ENCODE peak calls at places on chromosomes 2 and 18, in seven cellular contexts. W is IMR-90, B is mesenchymal stem cell, Z is neuronal stem cell, H is H1, V is H9, I is trophoblast cell. Q is an unnamed sample.

GRCh38 chr2:54052825-54053718 is 62.3 kb upstream of the ACYP2 start:
- DNase-seq in W (no peak), B (peak), Z (no peak), H (no peak), V (no peak), I (no peak), Q (peak)

GRCh38 chr2:204731996-204732395 is 186.7 kb downstream of the PARD3B start:
- DNase-seq in W (peak), B (peak), Z (no peak), H (no peak), V (no peak), I (no peak), Q (no peak)

GRCh38 chr2:10233131-10234012 is 69.3 kb upstream of the HPCAL1 start:
- DNase-seq in W (no peak), B (no peak), Z (no peak), H (no peak), V (no peak), I (no peak), Q (no peak)

GRCh38 chr18:75104483-75104882 is 104.5 kb downstream of the PTGR3 start:
- DNase-seq in W (no peak), B (no peak), Z (no peak), H (no peak), V (no peak), I (no peak), Q (no peak)

GRCh38 chr18:136433-136832 is 21.9 kb upstream of the USP14 start:
- DNase-seq in W (no peak), B (no peak), Z (no peak), H (no peak), V (no peak), I (no peak), Q (no peak)

GRCh38 chr2:893311-893710 is 57.3 kb upstream of the SNTG2 start:
- DNase-seq in W (no peak), B (no peak), Z (no peak), H (peak), V (peak), I (no peak), Q (peak)

GRCh38 chr2:236196366-236196765 is 28.2 kb upstream of the GBX2 start:
- DNase-seq in W (no peak), B (no peak), Z (no peak), H (no peak), V (no peak), I (no peak), Q (no peak)

GRCh38 chr2:27282892-27283291 is 663 bp downstream of the TRIM54 start:
- DNase-seq in W (no peak), B (no peak), Z (no peak), H (no peak), V (peak), I (no peak), Q (peak)

GRCh38 chr2:218224206-218224605 is 7.2 kb downstream of the ARPC2 start:
- DNase-seq in W (peak), B (peak), Z (no peak), H (no peak), V (no peak), I (no peak), Q (no peak)

GRCh38 chr18:50401334-50401733 is 26.5 kb downstream of the SKA1 start:
- DNase-seq in W (no peak), B (no peak), Z (no peak), H (no peak), V (no peak), I (no peak), Q (no peak)

GRCh38 chr2:50995610-50996009 is 36.3 kb downstream of the NRXN1 start:
- DNase-seq in W (peak), B (peak), Z (no peak), H (no peak), V (no peak), I (no peak), Q (no peak)

GRCh38 chr18:54647176-54647575 is 56.1 kb downstream of the DYNAP start:
- DNase-seq in W (peak), B (peak), Z (peak), H (peak), V (peak), I (peak), Q (peak)

GRCh38 chr2:153145470-153145869 is 333.1 kb downstream of the RPRM start:
- DNase-seq in W (no peak), B (no peak), Z (no peak), H (no peak), V (no peak), I (no peak), Q (no peak)

GRCh38 chr18:58263055-58263732 is 219.2 kb downstream of the NEDD4L start:
- DNase-seq in W (peak), B (peak), Z (no peak), H (no peak), V (no peak), I (peak), Q (peak)

GRCh38 chr2:62475172-62476011 is 30.6 kb downstream of the TMEM17 start:
- DNase-seq in W (no peak), B (peak), Z (peak), H (no peak), V (no peak), I (no peak), Q (peak)

GRCh38 chr18:34620258-34620861 is 89.7 kb upstream of the DTNA start:
- DNase-seq in W (no peak), B (no peak), Z (no peak), H (no peak), V (no peak), I (no peak), Q (no peak)

GRCh38 chr2:200455958-200456421 is 53.9 kb downstream of the KCTD18 start:
- DNase-seq in W (no peak), B (peak), Z (no peak), H (no peak), V (no peak), I (no peak), Q (no peak)

GRCh38 chr2:102004588-102004987 is 12.8 kb downstream of the IL1R2 start:
- DNase-seq in W (no peak), B (no peak), Z (no peak), H (no peak), V (no peak), I (no peak), Q (no peak)

GRCh38 chr2:114061566-114062098 is 171.7 kb downstream of the ACTR3 start:
- DNase-seq in W (no peak), B (no peak), Z (no peak), H (no peak), V (no peak), I (no peak), Q (no peak)

GRCh38 chr18:25561923-25562322 is 210.0 kb upstream of the ZNF521 start:
- DNase-seq in W (peak), B (peak), Z (peak), H (no peak), V (no peak), I (peak), Q (peak)

GRCh38 chr2:20620696-20621365 is 30.1 kb downstream of the HS1BP3 start:
- DNase-seq in W (no peak), B (no peak), Z (no peak), H (no peak), V (no peak), I (peak), Q (no peak)

DNA sequence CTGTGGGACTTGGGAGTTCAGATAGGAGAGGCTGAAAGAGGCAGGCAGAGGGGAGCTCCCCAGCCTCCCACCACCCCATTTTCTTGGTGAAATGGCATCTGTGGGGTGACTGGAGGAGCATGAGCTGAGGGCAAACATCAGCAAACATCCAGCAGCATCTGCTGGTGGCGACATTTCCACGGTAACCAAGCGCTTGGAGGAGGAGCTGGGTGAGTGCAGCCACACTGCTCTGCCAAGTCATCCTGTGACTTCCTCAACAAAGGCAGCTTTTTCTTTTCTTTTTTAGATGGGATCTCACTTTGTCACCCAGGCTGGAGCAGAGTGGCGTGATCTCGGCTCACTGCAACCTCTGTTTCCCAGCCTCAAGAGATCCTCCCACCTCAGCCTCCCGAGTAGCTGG is 5.6 kb downstream of the TXNL4A start:
- DNase-seq in W (peak), B (peak), Z (no peak), H (no peak), V (no peak), I (no peak), Q (peak)
- H3K4ac ChIP-seq in W (no peak), B (no peak), Z (no peak), H (no peak), V (no peak), I (peak), Q (no peak)

GRCh38 chr18:62590799-62591640 is 68.2 kb downstream of the ZCCHC2 start:
- DNase-seq in W (no peak), B (no peak), Z (no peak), H (no peak), V (no peak), I (no peak), Q (no peak)
- H2AK5ac ChIP-seq in W (no peak), B (no peak), Z (no peak), H (no peak), V (no peak), I (no peak), Q (no peak)

GRCh38 chr2:29923110-29923721 is 1.8 kb upstream of the ALK start:
- DNase-seq in W (peak), B (peak), Z (peak), H (no peak), V (peak), I (peak), Q (peak)
- H3K4ac ChIP-seq in W (no peak), B (no peak), Z (no peak), H (no peak), V (no peak), I (no peak), Q (no peak)

GRCh38 chr2:122639721-122640120 is 884.3 kb downstream of the TSN start:
- DNase-seq in W (no peak), B (no peak), Z (no peak), H (no peak), V (no peak), I (no peak), Q (no peak)

GRCh38 chr2:122634261-122634660 is 878.8 kb downstream of the TSN start:
- DNase-seq in W (peak), B (peak), Z (no peak), H (no peak), V (no peak), I (peak), Q (no peak)

GRCh38 chr2:122639176-122639575 is 883.7 kb downstream of the TSN start:
- DNase-seq in W (no peak), B (no peak), Z (no peak), H (no peak), V (no peak), I (no peak), Q (peak)

GRCh38 chr2:122635649-122636496 is 880.4 kb downstream of the TSN start:
- DNase-seq in W (no peak), B (peak), Z (no peak), H (no peak), V (no peak), I (no peak), Q (no peak)

DNA sequence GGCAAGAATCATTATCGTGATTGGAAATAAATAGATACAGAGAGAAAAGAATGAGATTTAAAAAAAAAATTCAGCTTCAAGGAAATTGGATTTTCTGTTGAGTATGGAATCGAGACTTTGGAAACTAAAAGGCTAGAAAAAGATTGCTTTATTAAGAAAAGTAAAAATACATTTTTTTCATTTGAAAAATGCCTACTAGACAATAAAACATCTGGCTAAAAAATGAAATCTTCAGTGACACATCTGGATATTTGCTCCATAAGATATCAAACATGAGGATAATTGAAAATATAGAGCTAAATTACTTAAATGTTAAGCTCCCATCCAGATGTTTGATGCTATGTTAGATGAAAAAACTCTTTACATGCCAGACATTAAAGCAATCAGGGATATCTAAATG is 879.5 kb downstream of the TSN start:
- DNase-seq in W (no peak), B (no peak), Z (no peak), H (no peak), V (no peak), I (no peak), Q (no peak)
- H2AK5ac ChIP-seq in W (no peak), B (no peak), Z (no peak), H (no peak), V (no peak), I (no peak), Q (no peak)

GRCh38 chr2:172878260-172878659 is 142.6 kb downstream of the RAPGEF4 start:
- DNase-seq in W (peak), B (no peak), Z (no peak), H (no peak), V (no peak), I (no peak), Q (no peak)

GRCh38 chr2:172877826-172878225 is 142.2 kb downstream of the RAPGEF4 start:
- DNase-seq in W (peak), B (no peak), Z (no peak), H (no peak), V (no peak), I (no peak), Q (no peak)
- H3K4ac ChIP-seq in W (no peak), B (no peak), Z (no peak), H (no peak), V (no peak), I (no peak), Q (no peak)

GRCh38 chr18:79601234-79601633 is 78.4 kb upstream of the CTDP1 start:
- DNase-seq in W (no peak), B (no peak), Z (no peak), H (no peak), V (no peak), I (no peak), Q (peak)
- H2AK5ac ChIP-seq in W (no peak), B (no peak), Z (no peak), H (no peak), V (no peak), I (no peak), Q (no peak)

DNA sequence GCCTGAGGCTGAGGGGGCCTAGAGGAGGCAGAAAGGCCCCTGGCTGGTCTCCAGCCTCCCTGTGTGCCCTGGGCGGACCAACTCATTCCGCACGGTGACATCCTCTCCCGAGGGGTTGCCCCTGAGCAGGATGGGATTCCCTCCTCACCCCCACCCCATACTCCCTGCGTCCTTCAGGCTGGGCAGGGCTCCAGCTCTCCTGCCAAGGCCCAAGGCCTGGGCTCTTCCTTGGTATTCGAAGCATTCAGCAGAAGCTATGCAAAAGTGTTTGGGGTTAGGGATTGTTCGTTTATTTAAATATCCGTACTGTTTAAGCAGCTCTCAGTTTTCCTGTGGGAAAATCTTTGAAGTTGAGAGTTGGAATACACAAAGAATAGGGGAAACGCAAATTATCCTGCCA is 113.1 kb upstream of the RAB12 start:
- DNase-seq in W (peak), B (no peak), Z (no peak), H (no peak), V (peak), I (no peak), Q (peak)
- H3K4ac ChIP-seq in W (no peak), B (no peak), Z (no peak), H (no peak), V (no peak), I (no peak), Q (no peak)

DNA sequence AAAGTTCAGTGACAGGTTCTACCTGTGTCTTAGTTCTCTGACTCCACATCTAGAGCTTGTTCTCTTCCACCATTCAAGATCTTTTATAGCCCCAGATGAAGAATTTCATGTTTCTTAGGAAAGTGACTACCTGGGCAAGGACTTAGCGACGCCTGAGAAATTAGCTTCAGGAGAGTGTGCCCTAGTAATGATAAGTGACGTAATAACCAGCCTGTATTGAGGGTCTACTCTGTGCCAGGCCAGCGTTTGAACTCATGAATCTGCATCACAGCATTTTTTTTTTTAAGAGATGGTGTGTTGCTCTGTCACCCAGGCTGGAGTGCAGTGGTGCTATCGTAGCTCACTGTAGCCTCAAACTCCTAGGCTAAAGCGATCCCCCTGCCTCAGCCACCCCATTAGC is 51.8 kb downstream of the TCF7L1 start:
- DNase-seq in W (no peak), B (no peak), Z (no peak), H (no peak), V (no peak), I (no peak), Q (no peak)
- H2AK5ac ChIP-seq in W (no peak), B (no peak), Z (peak), H (no peak), V (no peak), I (no peak), Q (no peak)

DNA sequence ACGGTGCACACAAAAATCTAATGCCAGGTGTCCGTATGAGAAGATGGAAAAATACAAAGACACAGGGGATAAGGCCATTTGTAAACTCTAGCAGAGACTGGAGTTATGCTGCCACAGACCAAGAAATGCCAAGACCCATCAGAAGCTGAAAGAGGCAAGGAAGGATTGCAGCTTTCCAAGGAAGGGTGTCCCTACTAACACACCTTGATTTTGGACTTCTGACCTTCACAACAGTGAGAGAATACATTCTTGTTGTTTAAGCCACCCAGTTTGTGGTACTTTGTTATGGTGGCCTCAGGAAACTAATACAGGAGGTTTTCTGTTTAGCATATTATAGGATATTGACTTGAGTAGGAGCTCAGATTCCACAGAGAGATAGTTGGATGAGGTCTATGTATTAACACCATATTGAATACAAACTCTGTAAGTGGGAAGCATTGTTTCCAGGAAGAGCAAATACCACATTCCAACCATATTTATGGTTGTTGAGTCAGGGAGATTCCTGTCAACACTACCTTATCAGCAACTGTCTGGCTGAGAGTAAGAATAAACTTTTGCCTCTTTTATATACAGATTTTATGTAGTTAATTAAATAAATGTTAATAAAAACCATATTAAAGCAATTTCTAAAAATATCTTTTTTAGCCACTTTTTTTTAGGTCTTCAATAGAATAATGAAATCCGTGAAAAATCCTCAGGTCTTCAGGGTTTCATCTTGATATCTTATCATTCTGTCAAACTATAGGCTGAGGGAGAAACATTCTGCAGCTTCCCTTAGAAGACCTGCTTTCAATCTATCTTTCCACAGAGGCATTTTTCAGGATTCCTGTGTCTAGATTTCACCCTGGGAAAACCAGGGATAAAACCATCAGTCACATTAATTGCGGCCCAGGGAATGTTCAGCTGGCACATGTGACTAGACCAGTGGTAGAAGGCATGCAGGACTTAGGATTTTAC is 35.4 kb upstream of the HNMT start:
- DNase-seq in W (peak), B (peak), Z (no peak), H (no peak), V (no peak), I (peak), Q (peak)
- H3K4ac ChIP-seq in W (peak), B (no peak), Z (no peak), H (no peak), V (no peak), I (peak), Q (no peak)

Q was measured in mesendoderm.